ENCODE peak calls at places on chromosomes 4 and X, in nine cellular contexts. Q is nucleus accumbens, M is astrocyte of the spinal cord, U is uterus, G is AG08395, B is epithelial cell of esophagus, P is type B pancreatic cell, D is T-helper 1 cell, N is COLO829. R is an unnamed sample.

GRCh38 chr4:126850286-126850685 is 782.5 kb upstream of the INTU start:
- DNase-seq in Q (no peak), G (peak; percentile 89), B (peak; percentile 97), M (peak; percentile 93), U (no peak), D (no peak), P (no peak), N (peak; percentile 89), R (peak; percentile 96)

GRCh38 chrX:131405497-131405896 is 116.4 kb upstream of the IGSF1 start:
- DNase-seq in Q (no peak), B (no peak), N (no peak), M (no peak), D (no peak), U (no peak), G (no peak), P (no peak), R (no peak)

GRCh38 chrX:143635915-143636314 is at the start of gene SLITRK4:
- DNase-seq in G (no peak), P (no peak), N (no peak), D (no peak), U (no peak), Q (peak; percentile 30), M (no peak), B (no peak), R (no peak)

GRCh38 chr4:42706086-42706485 is 49.2 kb upstream of the ATP8A1 start:
- DNase-seq in G (no peak), M (no peak), U (no peak), Q (no peak), P (no peak), D (no peak), N (no peak), B (no peak), R (peak; percentile 0)

GRCh38 chr4:142615324-142615665 is 230.8 kb downstream of the INPP4B start:
- DNase-seq in B (peak; percentile 51), N (no peak), U (no peak), M (peak; percentile 46), D (no peak), Q (no peak), G (no peak), P (no peak), R (peak; percentile 74)

GRCh38 chr4:67020079-67020807 is 525.1 kb downstream of the CENPC start:
- DNase-seq in M (peak; percentile 6), N (peak; percentile 24), U (no peak), G (peak; percentile 0), D (no peak), P (no peak), B (no peak), Q (no peak), R (no peak)

GRCh38 chr4:73127839-73128448 is 58.4 kb upstream of the COX18 start:
- DNase-seq in Q (no peak), U (no peak), G (peak; percentile 18), D (no peak), P (no peak), B (peak; percentile 39), N (peak; percentile 11), M (no peak), R (peak; percentile 17)

GRCh38 chr4:60452259-60452658 is 747.9 kb upstream of the ADGRL3 start:
- DNase-seq in U (no peak), G (no peak), P (no peak), B (no peak), D (no peak), M (no peak), Q (no peak), N (no peak), R (no peak)

GRCh38 chrX:41518127-41518840 is 71.1 kb downstream of the NYX start:
- DNase-seq in M (no peak), G (no peak), Q (no peak), B (no peak), P (no peak), N (no peak), U (no peak), D (no peak), R (no peak)

GRCh38 chr4:83340692-83341343 is 6.2 kb upstream of the HPSE start:
- DNase-seq in G (no peak), Q (no peak), D (no peak), U (no peak), P (no peak), B (no peak), M (no peak), N (no peak), R (no peak)

GRCh38 chr4:124907881-124908280 is 195.3 kb upstream of the ANKRD50 start:
- DNase-seq in U (no peak), D (no peak), G (peak; percentile 18), M (peak; percentile 85), B (no peak), N (no peak), Q (no peak), P (no peak), R (peak; percentile 60)

R was measured in foreskin fibroblast.